ENCODE peak calls at places on chromosomes 1 and 21, in four cellular contexts. V is osteocyte, R is astrocyte of the hippocampus, I is epithelial cell of esophagus. U is an unnamed sample.

GRCh38 chr1:43994794-43995790 is 3.7 kb downstream of the CCDC24 start:
- DNase-seq in I (no peak), V (no peak), R (no peak), U (no peak)

GRCh38 chr1:37718901-37719571 is 26.7 kb downstream of the CDCA8 start:
- DNase-seq in V (no peak), R (no peak), I (peak; percentile 86), U (no peak)

GRCh38 chr21:25733859-25734653 is 648 bp downstream of the ATP5PF start:
- DNase-seq in R (peak; percentile 32), V (no peak), I (peak; percentile 27), U (peak; percentile 46)

GRCh38 chr1:205199090-205199930 is 12.2 kb downstream of the DSTYK start:
- DNase-seq in I (peak; percentile 21), V (no peak), R (no peak), U (no peak)

GRCh38 chr1:150234647-150235435 is 1.1 kb downstream of the ANP32E start:
- DNase-seq in V (peak; percentile 91), I (peak; percentile 69), R (peak; percentile 82), U (peak; percentile 67)

GRCh38 chr1:178356299-178356698 is 140.5 kb downstream of the CLEC20A start:
- DNase-seq in V (no peak), I (no peak), R (no peak), U (no peak)

GRCh38 chr1:203340112-203340804 is 10.7 kb downstream of the FMOD start:
- DNase-seq in V (no peak), I (peak; percentile 89), R (peak; percentile 88), U (peak; percentile 68)

GRCh38 chr1:20878799-20879198 is 91.7 kb upstream of the HP1BP3 start:
- DNase-seq in R (no peak), V (no peak), I (no peak), U (no peak)

GRCh38 chr1:55250399-55251075 is 35.4 kb upstream of the USP24 start:
- DNase-seq in R (no peak), V (no peak), I (no peak), U (no peak)

GRCh38 chr1:162854245-162854860 is 6.6 kb downstream of the CCDC190 start:
- DNase-seq in V (no peak), R (peak; percentile 84), I (peak; percentile 79), U (peak; percentile 69)

GRCh38 chr21:24045775-24046215 is 1561.5 kb downstream of the MRPL39 start:
- DNase-seq in V (no peak), I (no peak), R (peak; percentile 90), U (peak; percentile 12)

GRCh38 chr1:32861904-32862698 is 8.6 kb downstream of the FNDC5 start:
- DNase-seq in R (no peak), I (no peak), V (no peak), U (no peak)

GRCh38 chr1:204407314-204407971 is 4.2 kb downstream of the PPP1R15B start:
- DNase-seq in I (no peak), R (no peak), V (no peak), U (no peak)

GRCh38 chr1:43147625-43148319 is 24.3 kb downstream of the EBNA1BP2 start:
- DNase-seq in I (peak; percentile 76), R (peak; percentile 92), V (peak; percentile 95), U (peak; percentile 99)

GRCh38 chr1:71157715-71158114 is 76.9 kb upstream of the ZRANB2 start:
- DNase-seq in I (no peak), R (no peak), V (no peak), U (no peak)

GRCh38 chr1:185170291-185170848 is 13.4 kb downstream of the SWT1 start:
- DNase-seq in I (peak; percentile 62), V (no peak), R (peak; percentile 73), U (peak; percentile 43)

GRCh38 chr1:33974147-33974546 is 110.3 kb downstream of the HMGB4 start:
- DNase-seq in I (no peak), R (peak; percentile 16), V (no peak), U (no peak)

GRCh38 chr1:19338323-19338762 is 26.2 kb downstream of the SLC66A1 start:
- DNase-seq in I (peak; percentile 65), R (peak; percentile 39), V (no peak), U (peak; percentile 67)

GRCh38 chr21:29938968-29939858 is 583 bp downstream of the GRIK1 start:
- DNase-seq in I (peak; percentile 5), V (no peak), R (peak; percentile 50), U (peak; percentile 61)

GRCh38 chr1:204145033-204145504 is 6.8 kb downstream of the ETNK2 start:
- DNase-seq in I (peak; percentile 42), R (no peak), V (no peak), U (no peak)